ENCODE peak calls at places on chromosomes 11 and 22, in eight cellular contexts. U is GM20000; T is HTR-8/SVneo; C is A172; R is stimulated activated CD8-positive, alpha-beta memory T cell treated with anti-CD3 and anti-CD28 coated beads, Interleukin-15, amount 100 ng/mL, for 48 hours; D is activated T-cell treated with anti-CD3 and anti-CD28 coated beads for 1 hour; E is HEK293T; A is cardiac fibroblast. I is an unnamed sample.

GRCh38 chr11:111429066-111429506 is 50.0 kb upstream of the POU2AF1 start:
- DNase-seq in U (peak), T (no peak), C (peak), R (peak), D (peak), E (peak), A (peak), I (peak)

GRCh38 chr22:23067691-23068090 is 2.6 kb upstream of the GNAZ start:
- DNase-seq in U (no peak), T (no peak), C (no peak), R (no peak), D (no peak), E (no peak), A (no peak), I (no peak)

GRCh38 chr11:14971865-14972580 is at the start of gene CALCA:
- DNase-seq in U (no peak), T (no peak), C (no peak), R (no peak), D (no peak), E (no peak), A (no peak), I (no peak)

GRCh38 chr11:66612458-66612857 is 4.0 kb upstream of the RBM14 start:
- DNase-seq in U (no peak), T (no peak), C (no peak), R (no peak), D (no peak), E (no peak), A (no peak), I (no peak)

GRCh38 chr22:29245626-29246385 is 22.0 kb downstream of the RHBDD3 start:
- DNase-seq in U (peak), T (peak), C (peak), R (peak), D (peak), E (peak), A (peak), I (peak)

GRCh38 chr11:77124488-77124887 is 3.6 kb upstream of the MYO7A start:
- DNase-seq in U (no peak), T (no peak), C (no peak), R (no peak), D (no peak), E (no peak), A (no peak), I (no peak)

GRCh38 chr11:69822676-69823494 is 3.7 kb upstream of the FGF3 start:
- DNase-seq in U (no peak), T (no peak), C (no peak), R (no peak), D (no peak), E (no peak), A (no peak), I (peak)

GRCh38 chr22:29154364-29155048 is 51.2 kb upstream of the EMID1 start:
- DNase-seq in U (peak), T (peak), C (peak), R (peak), D (peak), E (peak), A (peak), I (peak)

GRCh38 chr22:46290843-46291785 is 5.6 kb upstream of the GTSE1 start:
- DNase-seq in U (no peak), T (no peak), C (no peak), R (no peak), D (no peak), E (no peak), A (no peak), I (no peak)

GRCh38 chr11:62061356-62062222 is 62.2 kb upstream of the INCENP start:
- DNase-seq in U (no peak), T (no peak), C (no peak), R (no peak), D (no peak), E (no peak), A (peak), I (no peak)

GRCh38 chr11:37908224-37908558 is 1310.2 kb upstream of the RAG2 start:
- DNase-seq in U (no peak), T (no peak), C (no peak), R (no peak), D (no peak), E (no peak), A (peak), I (no peak)

GRCh38 chr11:17418437-17418836 is 30.0 kb upstream of the KCNJ11 start:
- DNase-seq in U (no peak), T (no peak), C (no peak), R (no peak), D (no peak), E (no peak), A (no peak), I (no peak)

GRCh38 chr11:65891180-65892136 is 985 bp downstream of the CCDC85B start:
- DNase-seq in U (no peak), T (no peak), C (no peak), R (no peak), D (no peak), E (no peak), A (peak), I (peak)

GRCh38 chr11:131036544-131036943 is 120.3 kb upstream of the SNX19 start:
- DNase-seq in U (no peak), T (no peak), C (no peak), R (no peak), D (no peak), E (no peak), A (no peak), I (no peak)

GRCh38 chr11:20541503-20541902 is 57.9 kb upstream of the SLC6A5 start:
- DNase-seq in U (no peak), T (no peak), C (no peak), R (no peak), D (no peak), E (no peak), A (no peak), I (no peak)

GRCh38 chr11:106601637-106602297 is 416.5 kb downstream of the GUCY1A2 start:
- DNase-seq in U (no peak), T (no peak), C (no peak), R (no peak), D (no peak), E (no peak), A (no peak), I (no peak)

GRCh38 chr11:8225589-8226036 is 38.1 kb downstream of the LMO1 start:
- DNase-seq in U (peak), T (peak), C (peak), R (peak), D (peak), E (peak), A (peak), I (peak)

GRCh38 chr11:17719028-17719939 is at the start of gene MYOD1:
- DNase-seq in U (no peak), T (peak), C (no peak), R (no peak), D (no peak), E (peak), A (no peak), I (no peak)

GRCh38 chr11:120055646-120056045 is 82.3 kb downstream of the TRIM29 start:
- DNase-seq in U (no peak), T (no peak), C (no peak), R (no peak), D (no peak), E (no peak), A (no peak), I (no peak)

GRCh38 chr11:26974068-26974790 is 19.7 kb upstream of the FIBIN start:
- DNase-seq in U (no peak), T (no peak), C (peak), R (no peak), D (no peak), E (no peak), A (peak), I (no peak)

GRCh38 chr11:120462825-120463224 is 48.7 kb upstream of the GRIK4 start:
- DNase-seq in U (no peak), T (no peak), C (no peak), R (no peak), D (no peak), E (no peak), A (no peak), I (no peak)

GRCh38 chr22:28246392-28246791 is 327.3 kb upstream of the PITPNB start:
- DNase-seq in U (no peak), T (no peak), C (no peak), R (no peak), D (no peak), E (no peak), A (peak), I (no peak)

GRCh38 chr11:66546368-66546965 is at the start of gene ACTN3:
- DNase-seq in U (peak), T (no peak), C (no peak), R (no peak), D (no peak), E (no peak), A (peak), I (peak)